ENCODE peak calls at places on chromosomes 13 and 19, in five cellular contexts. D, K, W, U and Y are unnamed samples.

GRCh38 chr13:73556902-73557301 is 498.1 kb downstream of the KLF5 start:
- DNase-seq in D (no peak), U (no peak), W (no peak), K (no peak), Y (no peak)

GRCh38 chr13:112810608-112811007 is 120.8 kb downstream of the ATP11A start:
- DNase-seq in W (no peak), D (no peak), U (no peak), K (no peak), Y (no peak)

GRCh38 chr19:39407394-39407643 is 672 bp downstream of the ZFP36 start:
- DNase-seq in D (no peak), W (no peak), U (no peak), K (no peak), Y (no peak)

GRCh38 chr13:39612023-39612637 is 9.1 kb upstream of the LHFPL6 start:
- DNase-seq in U (peak; percentile 16), K (no peak), D (peak; percentile 53), W (peak; percentile 67), Y (peak; percentile 45)

GRCh38 chr13:114235697-114236096 is 1.0 kb downstream of the CDC16 start:
- DNase-seq in D (no peak), W (no peak), K (no peak), U (no peak), Y (no peak)

GRCh38 chr19:38658462-38659306 is 11.2 kb downstream of the ACTN4 start:
- DNase-seq in U (no peak), W (peak; percentile 83), K (no peak), D (peak; percentile 100), Y (no peak)

GRCh38 chr19:2561895-2562294 is 86.0 kb downstream of the GADD45B start:
- DNase-seq in W (no peak), U (no peak), D (no peak), K (peak; percentile 53), Y (peak; percentile 26)

GRCh38 chr19:16477311-16477710 is 5.5 kb upstream of the EPS15L1 start:
- DNase-seq in W (no peak), U (no peak), D (no peak), K (no peak), Y (no peak)

GRCh38 chr19:50906217-50906616 is 5.0 kb downstream of the KLK4 start:
- DNase-seq in W (peak; percentile 14), K (no peak), D (no peak), U (no peak), Y (no peak)

GRCh38 chr13:29362849-29363604 is 232.5 kb downstream of the SLC7A1 start:
- DNase-seq in D (peak; percentile 29), K (no peak), U (peak; percentile 33), W (peak; percentile 23), Y (no peak)

GRCh38 chr13:23934481-23934880 is 37.2 kb upstream of the C1QTNF9B start:
- DNase-seq in U (no peak), W (no peak), K (no peak), D (no peak), Y (no peak)

GRCh38 chr13:22455036-22455435 is 725.7 kb upstream of the SGCG start:
- DNase-seq in D (no peak), K (no peak), W (no peak), U (no peak), Y (no peak)

GRCh38 chr19:7870571-7871279 is 3.5 kb downstream of the PRR36 start:
- DNase-seq in D (peak; percentile 26), U (no peak), K (no peak), W (no peak), Y (peak; percentile 52)

GRCh38 chr19:29040291-29040690 is 172.7 kb downstream of the UQCRFS1 start:
- DNase-seq in D (no peak), K (no peak), U (no peak), W (no peak), Y (no peak)

GRCh38 chr19:2561221-2561620 is 85.3 kb downstream of the GADD45B start:
- DNase-seq in D (no peak), K (no peak), U (no peak), W (no peak), Y (no peak)

GRCh38 chr19:1745589-1746031 is 7.7 kb upstream of the ONECUT3 start:
- DNase-seq in W (no peak), D (no peak), K (no peak), U (no peak), Y (no peak)

GRCh38 chr19:1747285-1748114 is 5.8 kb upstream of the ONECUT3 start:
- DNase-seq in W (no peak), U (no peak), K (peak; percentile 9), D (peak; percentile 98), Y (no peak)

GRCh38 chr13:114320065-114320464 is 5.8 kb downstream of the CHAMP1 start:
- DNase-seq in U (no peak), W (no peak), K (no peak), D (no peak), Y (no peak)

GRCh38 chr19:29478578-29479565 is 46.9 kb upstream of the VSTM2B start:
- DNase-seq in D (no peak), K (no peak), U (no peak), W (no peak), Y (no peak)

GRCh38 chr13:59119475-59119874 is 1044.3 kb downstream of the DIAPH3 start:
- DNase-seq in W (no peak), K (no peak), D (no peak), U (no peak), Y (no peak)

GRCh38 chr13:42894765-42895181 is 97.3 kb downstream of the EPSTI1 start:
- DNase-seq in U (no peak), K (no peak), W (peak; percentile 82), D (no peak), Y (no peak)

GRCh38 chr19:11242864-11243797 is 3.7 kb downstream of the ANGPTL8 start:
- DNase-seq in U (peak; percentile 59), D (peak; percentile 35), W (peak; percentile 61), K (peak; percentile 51), Y (peak; percentile 80)

GRCh38 chr19:7533281-7533819 is 2.2 kb upstream of the PNPLA6 start:
- DNase-seq in D (peak; percentile 79), U (no peak), K (no peak), W (no peak), Y (no peak)

GRCh38 chr13:31172001-31172400 is 10.3 kb upstream of the HSPH1 start:
- DNase-seq in U (no peak), K (no peak), D (peak; percentile 13), W (no peak), Y (no peak)

GRCh38 chr13:33116321-33117010 is 100.2 kb downstream of the KL start:
- DNase-seq in U (no peak), K (no peak), W (no peak), D (no peak), Y (no peak)

GRCh38 chr19:55644842-55645511 is 1.5 kb downstream of the ZNF581 start:
- DNase-seq in W (no peak), U (no peak), D (no peak), K (no peak), Y (no peak)

GRCh38 chr13:71254384-71254783 is 612.6 kb downstream of the DACH1 start:
- DNase-seq in U (no peak), D (no peak), W (no peak), K (no peak), Y (no peak)

GRCh38 chr19:8698433-8699063 is at the start of gene ACTL9:
- DNase-seq in D (no peak), U (no peak), W (no peak), K (no peak), Y (no peak)